ENCODE peak calls at places on chromosome 2, in five cellular contexts. Q is adipocyte, F is lung microvascular endothelial cell, B is skeletal muscle cell, J is GM20000. A is an unnamed sample.

GRCh38 chr2:235286624-235287368 is 207.0 kb upstream of the AGAP1 start:
- DNase-seq in B (no peak), J (no peak), F (no peak), Q (peak; percentile 35), A (no peak)

GRCh38 chr2:20106746-20107145 is 55.3 kb upstream of the LAPTM4A start:
- DNase-seq in J (no peak), B (no peak), F (peak; percentile 42), Q (no peak), A (peak; percentile 27)

GRCh38 chr2:191636235-191636543 is 41.7 kb upstream of the NABP1 start:
- DNase-seq in J (no peak), Q (peak; percentile 69), F (peak; percentile 42), B (peak; percentile 64), A (no peak)

GRCh38 chr2:7363906-7364305 is 446.7 kb downstream of the RNF144A start:
- DNase-seq in J (no peak), Q (no peak), B (no peak), F (no peak), A (no peak)

GRCh38 chr2:70574102-70574501 is 20.5 kb upstream of the TGFA start:
- DNase-seq in F (no peak), J (no peak), Q (no peak), B (no peak), A (no peak)

GRCh38 chr2:155980941-155981561 is 351.5 kb downstream of the NR4A2 start:
- DNase-seq in Q (no peak), F (no peak), B (no peak), J (no peak), A (no peak)

GRCh38 chr2:218229851-218230250 is 12.9 kb downstream of the ARPC2 start:
- DNase-seq in F (no peak), B (no peak), Q (peak; percentile 38), J (no peak), A (no peak)

GRCh38 chr2:210955591-210955990 is 399.2 kb downstream of the CPS1 start:
- DNase-seq in Q (peak; percentile 62), J (no peak), F (no peak), B (no peak), A (peak; percentile 72)

GRCh38 chr2:239815638-239816035 is 209.5 kb downstream of the NDUFA10 start:
- DNase-seq in Q (no peak), F (no peak), J (no peak), B (no peak), A (no peak)

GRCh38 chr2:241848761-241849615 is 9.7 kb downstream of the PDCD1 start:
- DNase-seq in B (no peak), F (no peak), Q (no peak), J (peak; percentile 13), A (no peak)

GRCh38 chr2:210503622-210504300 is 27.2 kb upstream of the LANCL1 start:
- DNase-seq in B (peak; percentile 3), J (no peak), F (no peak), Q (peak; percentile 28), A (peak; percentile 46)

GRCh38 chr2:205706769-205707375 is 24.6 kb downstream of the NRP2 start:
- DNase-seq in F (peak; percentile 96), B (peak; percentile 84), Q (peak; percentile 78), J (peak; percentile 69), A (peak; percentile 93)

GRCh38 chr2:236217926-236218325 is 46.3 kb downstream of the ASB18 start:
- DNase-seq in F (no peak), J (no peak), B (no peak), Q (no peak), A (no peak)

GRCh38 chr2:240831594-240832204 is 11.7 kb upstream of the KIF1A start:
- DNase-seq in J (no peak), B (no peak), Q (no peak), F (no peak), A (no peak)

GRCh38 chr2:129457277-129457818 is 522.1 kb upstream of the RAB6C start:
- DNase-seq in J (no peak), Q (no peak), B (no peak), F (no peak), A (no peak)

GRCh38 chr2:172307800-172308199 is 119.6 kb upstream of the ITGA6 start:
- DNase-seq in J (no peak), F (peak; percentile 87), Q (peak; percentile 6), B (no peak), A (peak; percentile 94)

GRCh38 chr2:213995400-213996105 is 415.3 kb upstream of the VWC2L start:
- DNase-seq in J (no peak), B (peak; percentile 76), F (peak; percentile 93), Q (peak; percentile 85), A (peak; percentile 82)

GRCh38 chr2:20214566-20215182 is 10.3 kb downstream of the SDC1 start:
- DNase-seq in J (no peak), F (no peak), B (no peak), Q (no peak), A (no peak)

GRCh38 chr2:224190871-224191270 is 151.8 kb upstream of the SERPINE2 start:
- DNase-seq in Q (peak; percentile 35), F (no peak), J (no peak), B (no peak), A (no peak)

GRCh38 chr2:105787376-105788318 is 42.9 kb downstream of the NCK2 start:
- DNase-seq in J (no peak), B (no peak), F (no peak), Q (no peak), A (no peak)

GRCh38 chr2:100425573-100426383 is 8.3 kb upstream of the CHST10 start:
- DNase-seq in B (no peak), F (no peak), J (no peak), Q (no peak), A (no peak)

GRCh38 chr2:135890830-135891229 is 14.6 kb upstream of the MCM6 start:
- DNase-seq in Q (no peak), F (no peak), B (no peak), J (no peak), A (no peak)

GRCh38 chr2:19070866-19071265 is 287.6 kb downstream of the OSR1 start:
- DNase-seq in B (no peak), F (no peak), Q (no peak), J (no peak), A (no peak)

GRCh38 chr2:201558665-201559064 is 84.6 kb downstream of the TMEM237 start:
- DNase-seq in J (no peak), F (no peak), Q (no peak), B (no peak), A (no peak)

GRCh38 chr2:240462073-240462703 is 26.7 kb downstream of the GPC1 start:
- DNase-seq in Q (no peak), B (no peak), J (no peak), F (no peak), A (no peak)

GRCh38 chr2:74441111-74441689 is 537 bp downstream of the RTKN start:
- DNase-seq in F (no peak), Q (no peak), J (no peak), B (no peak), A (no peak)

GRCh38 chr2:159124441-159124911 is 156.0 kb downstream of the TANC1 start:
- DNase-seq in Q (peak; percentile 89), B (peak; percentile 81), F (peak; percentile 96), J (no peak), A (peak; percentile 92)

GRCh38 chr2:127479219-127479825 is 47.0 kb downstream of the IWS1 start:
- DNase-seq in F (peak; percentile 70), Q (peak; percentile 83), J (peak; percentile 45), B (no peak), A (peak; percentile 70)

GRCh38 chr2:101793277-101793969 is 95.9 kb downstream of the MAP4K4 start:
- DNase-seq in F (peak; percentile 17), Q (no peak), B (no peak), J (no peak), A (no peak)

GRCh38 chr2:1745171-1746023 is 1.1 kb upstream of the PXDN start:
- DNase-seq in F (no peak), Q (no peak), J (no peak), B (no peak), A (no peak)

GRCh38 chr2:24981742-24982141 is 10.0 kb upstream of the DNAJC27 start:
- DNase-seq in B (no peak), J (no peak), Q (no peak), F (no peak), A (no peak)

GRCh38 chr2:108215794-108216211 is 24.0 kb upstream of the SULT1C3 start:
- DNase-seq in J (peak; percentile 19), B (no peak), F (peak; percentile 22), Q (peak; percentile 55), A (no peak)